ENCODE peak calls at places on chromosomes 3 and 15, in eight cellular contexts. W is cardiac muscle cell, R is uterus, U is HCT116, T is lung, Q is dorsolateral prefrontal cortex, Z is breast epithelium, G is heart left ventricle. O is an unnamed sample.

GRCh38 chr3:43670635-43671522 is 19.9 kb upstream of the ABHD5 start:
- DNase-seq in W (no peak), R (no peak), U (no peak), T (no peak), Q (no peak), Z (no peak), G (no peak), O (no peak)

GRCh38 chr3:29764059-29764458 is 483.2 kb downstream of the RBMS3 start:
- DNase-seq in W (peak), R (no peak), U (no peak), T (no peak), Q (no peak), Z (no peak), G (no peak), O (no peak)

GRCh38 chr15:91865903-91866302 is 12.4 kb downstream of the SLCO3A1 start:
- DNase-seq in W (no peak), R (no peak), U (no peak), T (no peak), Q (no peak), Z (no peak), G (no peak), O (no peak)

GRCh38 chr15:83843511-83843910 is 189.6 kb downstream of the ADAMTSL3 start:
- DNase-seq in W (peak), R (peak), U (no peak), T (no peak), Q (no peak), Z (no peak), G (no peak), O (peak)

GRCh38 chr3:142077155-142077858 is 72.0 kb downstream of the TFDP2 start:
- DNase-seq in W (no peak), R (no peak), U (no peak), T (no peak), Q (no peak), Z (no peak), G (no peak), O (no peak)

GRCh38 chr15:58189148-58189811 is 51.1 kb downstream of the AQP9 start:
- DNase-seq in W (no peak), R (no peak), U (no peak), T (no peak), Q (no peak), Z (no peak), G (no peak), O (no peak)

GRCh38 chr15:20353966-20354883 is 187.4 kb downstream of the GOLGA6L6 start:
- DNase-seq in W (no peak), R (no peak), U (no peak), T (no peak), Q (peak), Z (peak), G (peak), O (no peak)

GRCh38 chr15:71612869-71613268 is 197.5 kb upstream of the NR2E3 start:
- DNase-seq in W (no peak), R (no peak), U (no peak), T (no peak), Q (no peak), Z (no peak), G (no peak), O (no peak)

GRCh38 chr3:15287565-15288330 is 44.6 kb downstream of the SH3BP5 start:
- DNase-seq in W (peak), R (peak), U (no peak), T (no peak), Q (no peak), Z (no peak), G (no peak), O (no peak)

GRCh38 chr3:46713898-46714552 is 3.6 kb downstream of the PRSS50 start:
- DNase-seq in W (no peak), R (no peak), U (no peak), T (no peak), Q (no peak), Z (peak), G (peak), O (no peak)

GRCh38 chr3:23648965-23649328 is 156.8 kb upstream of the UBE2E1 start:
- DNase-seq in W (no peak), R (no peak), U (no peak), T (no peak), Q (no peak), Z (no peak), G (no peak), O (no peak)

GRCh38 chr15:75659928-75660645 is 12.4 kb downstream of the SNX33 start:
- DNase-seq in W (no peak), R (no peak), U (no peak), T (no peak), Q (no peak), Z (no peak), G (no peak), O (no peak)

GRCh38 chr3:190443257-190443656 is 6.4 kb downstream of the TMEM207 start:
- DNase-seq in W (peak), R (no peak), U (no peak), T (no peak), Q (no peak), Z (no peak), G (no peak), O (no peak)

GRCh38 chr3:97131476-97131875 is 317.1 kb downstream of the EPHA6 start:
- DNase-seq in W (no peak), R (no peak), U (no peak), T (no peak), Q (no peak), Z (no peak), G (no peak), O (no peak)

GRCh38 chr3:14925729-14926591 is 21.4 kb upstream of the NR2C2 start:
- DNase-seq in W (peak), R (no peak), U (peak), T (no peak), Q (no peak), Z (no peak), G (no peak), O (no peak)

GRCh38 chr3:54094926-54095325 is 27.4 kb upstream of the CACNA2D3 start:
- DNase-seq in W (peak), R (no peak), U (no peak), T (no peak), Q (no peak), Z (no peak), G (no peak), O (no peak)

GRCh38 chr3:48881006-48881405 is 17.7 kb downstream of the SLC25A20 start:
- DNase-seq in W (no peak), R (no peak), U (no peak), T (no peak), Q (no peak), Z (no peak), G (no peak), O (no peak)

GRCh38 chr3:164465172-164465571 is 613.1 kb downstream of the SI start:
- DNase-seq in W (no peak), R (no peak), U (no peak), T (no peak), Q (no peak), Z (no peak), G (no peak), O (no peak)

GRCh38 chr15:52289629-52290081 is 5.9 kb downstream of the MYO5C start:
- DNase-seq in W (no peak), R (no peak), U (no peak), T (peak), Q (no peak), Z (no peak), G (no peak), O (no peak)

GRCh38 chr3:159112724-159113123 is 310.9 kb downstream of the MFSD1 start:
- DNase-seq in W (no peak), R (no peak), U (no peak), T (no peak), Q (no peak), Z (no peak), G (no peak), O (no peak)

GRCh38 chr3:42666577-42666998 is 13.1 kb downstream of the ZBTB47 start:
- DNase-seq in W (no peak), R (peak), U (no peak), T (no peak), Q (no peak), Z (no peak), G (peak), O (no peak)

GRCh38 chr3:44120721-44121582 is 120.7 kb upstream of the TOPAZ1 start:
- DNase-seq in W (peak), R (no peak), U (no peak), T (no peak), Q (no peak), Z (no peak), G (no peak), O (no peak)

GRCh38 chr3:169894110-169894509 is 17.3 kb upstream of the SAMD7 start:
- DNase-seq in W (peak), R (no peak), U (no peak), T (no peak), Q (no peak), Z (no peak), G (no peak), O (no peak)

GRCh38 chr3:178856804-178857203 is 214.8 kb downstream of the ZMAT3 start:
- DNase-seq in W (no peak), R (no peak), U (no peak), T (no peak), Q (no peak), Z (no peak), G (no peak), O (no peak)

GRCh38 chr15:76163429-76164020 is 103.7 kb downstream of the TMEM266 start:
- DNase-seq in W (peak), R (peak), U (no peak), T (peak), Q (no peak), Z (no peak), G (peak), O (no peak)

GRCh38 chr3:21028412-21028811 is 722.6 kb downstream of the ZNF385D start:
- DNase-seq in W (no peak), R (no peak), U (no peak), T (no peak), Q (no peak), Z (no peak), G (no peak), O (no peak)

GRCh38 chr15:70385052-70385451 is 287.3 kb upstream of the TLE3 start:
- DNase-seq in W (no peak), R (no peak), U (no peak), T (no peak), Q (no peak), Z (no peak), G (no peak), O (no peak)

GRCh38 chr3:12300137-12300536 is 11.3 kb downstream of the PPARG start:
- DNase-seq in W (no peak), R (no peak), U (peak), T (no peak), Q (no peak), Z (no peak), G (no peak), O (no peak)

GRCh38 chr3:180678231-180678630 is 1.1 kb downstream of the CCDC39 start:
- DNase-seq in W (no peak), R (no peak), U (no peak), T (no peak), Q (no peak), Z (no peak), G (no peak), O (no peak)

GRCh38 chr3:42314411-42314810 is 48.4 kb upstream of the CCK start:
- DNase-seq in W (no peak), R (no peak), U (peak), T (no peak), Q (no peak), Z (no peak), G (no peak), O (no peak)

GRCh38 chr15:66931768-66932633 is 133.4 kb upstream of the SMAD3 start:
- DNase-seq in W (peak), R (no peak), U (peak), T (no peak), Q (no peak), Z (peak), G (no peak), O (no peak)

GRCh38 chr3:39185326-39185958 is 7.0 kb downstream of the XIRP1 start:
- DNase-seq in W (no peak), R (no peak), U (no peak), T (no peak), Q (no peak), Z (no peak), G (no peak), O (no peak)

GRCh38 chr3:157132341-157132740 is 27.6 kb downstream of the CCNL1 start:
- DNase-seq in W (no peak), R (no peak), U (no peak), T (no peak), Q (no peak), Z (no peak), G (no peak), O (no peak)

GRCh38 chr3:44939581-44940036 is 36.4 kb downstream of the ZDHHC3 start:
- DNase-seq in W (peak), R (no peak), U (no peak), T (peak), Q (no peak), Z (no peak), G (no peak), O (no peak)

GRCh38 chr3:46831316-46831715 is 31.9 kb downstream of the MYL3 start:
- DNase-seq in W (no peak), R (no peak), U (no peak), T (no peak), Q (no peak), Z (no peak), G (no peak), O (no peak)

GRCh38 chr3:27641271-27641670 is 80.9 kb downstream of the EOMES start:
- DNase-seq in W (no peak), R (no peak), U (no peak), T (no peak), Q (no peak), Z (no peak), G (no peak), O (no peak)

GRCh38 chr15:49610166-49610918 is 10.3 kb downstream of the FAM227B start:
- DNase-seq in W (peak), R (no peak), U (no peak), T (no peak), Q (no peak), Z (no peak), G (no peak), O (no peak)

GRCh38 chr3:100106531-100107155 is 7.7 kb downstream of the FILIP1L start:
- DNase-seq in W (peak), R (no peak), U (no peak), T (no peak), Q (no peak), Z (no peak), G (no peak), O (no peak)

GRCh38 chr15:89103481-89104171 is 15.4 kb downstream of the ABHD2 start:
- DNase-seq in W (peak), R (no peak), U (no peak), T (no peak), Q (no peak), Z (no peak), G (no peak), O (no peak)
- H3K27ac ChIP-seq in W (no peak), R (peak), U (no peak), T (peak), Q (peak), Z (peak), G (peak), O (peak)

GRCh38 chr3:185365281-185366211 is 2.6 kb downstream of the MAP3K13 start:
- DNase-seq in W (no peak), R (no peak), U (no peak), T (peak), Q (no peak), Z (peak), G (no peak), O (no peak)
- H3K27ac ChIP-seq in W (no peak), R (no peak), U (no peak), T (no peak), Q (no peak), Z (peak), G (no peak), O (no peak)

GRCh38 chr3:61807865-61808276 is 246.5 kb downstream of the PTPRG start:
- DNase-seq in W (peak), R (no peak), U (no peak), T (no peak), Q (no peak), Z (no peak), G (no peak), O (no peak)

GRCh38 chr3:61806810-61807209 is 245.4 kb downstream of the PTPRG start:
- DNase-seq in W (no peak), R (no peak), U (no peak), T (no peak), Q (no peak), Z (no peak), G (no peak), O (no peak)

GRCh38 chr3:61802772-61803171 is 241.4 kb downstream of the PTPRG start:
- DNase-seq in W (no peak), R (no peak), U (no peak), T (no peak), Q (no peak), Z (no peak), G (no peak), O (no peak)

GRCh38 chr3:61805510-61806080 is 244.2 kb downstream of the PTPRG start:
- DNase-seq in W (no peak), R (no peak), U (no peak), T (no peak), Q (no peak), Z (no peak), G (no peak), O (no peak)

DNA sequence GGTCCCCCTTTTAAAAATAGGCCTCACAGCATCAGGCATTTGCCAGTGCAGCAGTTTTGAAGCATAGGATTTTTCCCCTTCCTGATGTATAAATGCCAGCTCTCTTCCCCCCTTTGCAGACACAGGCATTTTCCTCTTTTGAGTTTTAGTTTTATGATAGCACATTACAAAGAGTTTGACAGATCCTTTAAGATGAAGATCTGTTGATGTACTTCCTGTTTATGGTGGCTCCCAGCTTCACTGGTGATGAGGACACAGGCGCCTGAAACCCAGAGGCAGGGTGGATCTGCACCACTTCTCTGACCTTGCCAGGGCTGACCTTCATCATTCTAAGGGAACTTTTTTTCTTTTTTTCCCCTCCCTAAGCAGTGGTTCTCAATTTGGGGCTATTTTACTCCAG is 243.4 kb downstream of the PTPRG start:
- DNase-seq in W (no peak), R (no peak), U (no peak), T (no peak), Q (no peak), Z (no peak), G (no peak), O (no peak)
- H3K27ac ChIP-seq in W (no peak), R (peak), U (no peak), T (peak), Q (peak), Z (peak), G (peak), O (no peak)

GRCh38 chr3:113867506-113867905 is 28.9 kb downstream of the GRAMD1C start:
- DNase-seq in W (no peak), R (no peak), U (peak), T (no peak), Q (no peak), Z (no peak), G (no peak), O (no peak)

GRCh38 chr3:113878403-113878802 is 39.8 kb downstream of the GRAMD1C start:
- DNase-seq in W (no peak), R (no peak), U (no peak), T (no peak), Q (no peak), Z (no peak), G (no peak), O (no peak)

GRCh38 chr3:113873814-113874526 is 35.4 kb downstream of the GRAMD1C start:
- DNase-seq in W (no peak), R (no peak), U (no peak), T (no peak), Q (no peak), Z (no peak), G (no peak), O (no peak)

GRCh38 chr3:113873293-113873692 is 34.7 kb downstream of the GRAMD1C start:
- DNase-seq in W (no peak), R (no peak), U (no peak), T (no peak), Q (no peak), Z (no peak), G (no peak), O (no peak)
- H3K27ac ChIP-seq in W (no peak), R (no peak), U (no peak), T (no peak), Q (no peak), Z (no peak), G (no peak), O (no peak)